ENCODE peak calls at places on chromosomes 2 and 18, in four cellular contexts. One of them, this sample, is unnamed.

GRCh38 chr18:47953471-47953931 is 23.0 kb upstream of the SMAD2 start:
- DNase-seq in LoVo: no peak
- DNase-seq in stimulated activated CD4-positive, alpha-beta T cell treated with anti-CD3 and anti-CD28 coated beads, TNF-alpha, amount 100 ng/mL, for 24 hours: no peak
- DNase-seq in thoracic aorta: no peak
- DNase-seq in this sample: peak

GRCh38 chr2:170218931-170219330 is 41.0 kb downstream of the MYO3B start:
- DNase-seq in LoVo: no peak
- DNase-seq in stimulated activated CD4-positive, alpha-beta T cell treated with anti-CD3 and anti-CD28 coated beads, TNF-alpha, amount 100 ng/mL, for 24 hours: no peak
- DNase-seq in thoracic aorta: no peak
- DNase-seq in this sample: no peak

GRCh38 chr2:9793918-9794717 is 49.2 kb upstream of the TAF1B start:
- DNase-seq in LoVo: no peak
- DNase-seq in stimulated activated CD4-positive, alpha-beta T cell treated with anti-CD3 and anti-CD28 coated beads, TNF-alpha, amount 100 ng/mL, for 24 hours: no peak
- DNase-seq in thoracic aorta: no peak
- DNase-seq in this sample: no peak

GRCh38 chr2:179917272-179917671 is 55.9 kb upstream of the ZNF385B start:
- DNase-seq in LoVo: peak
- DNase-seq in stimulated activated CD4-positive, alpha-beta T cell treated with anti-CD3 and anti-CD28 coated beads, TNF-alpha, amount 100 ng/mL, for 24 hours: no peak
- DNase-seq in thoracic aorta: no peak
- DNase-seq in this sample: no peak

GRCh38 chr2:11729362-11730212 is 16.8 kb upstream of the LPIN1 start:
- DNase-seq in LoVo: no peak
- DNase-seq in stimulated activated CD4-positive, alpha-beta T cell treated with anti-CD3 and anti-CD28 coated beads, TNF-alpha, amount 100 ng/mL, for 24 hours: no peak
- DNase-seq in thoracic aorta: no peak
- DNase-seq in this sample: no peak

GRCh38 chr2:177758591-177759371 is 313.8 kb downstream of the PDE11A start:
- DNase-seq in LoVo: no peak
- DNase-seq in stimulated activated CD4-positive, alpha-beta T cell treated with anti-CD3 and anti-CD28 coated beads, TNF-alpha, amount 100 ng/mL, for 24 hours: no peak
- DNase-seq in thoracic aorta: no peak
- DNase-seq in this sample: no peak

GRCh38 chr2:48434101-48434500 is 95.9 kb upstream of the STON1 start:
- DNase-seq in LoVo: no peak
- DNase-seq in stimulated activated CD4-positive, alpha-beta T cell treated with anti-CD3 and anti-CD28 coated beads, TNF-alpha, amount 100 ng/mL, for 24 hours: no peak
- DNase-seq in thoracic aorta: no peak
- DNase-seq in this sample: no peak

GRCh38 chr2:188975497-188976102 is 1.4 kb downstream of the COL3A1 start:
- DNase-seq in LoVo: no peak
- DNase-seq in stimulated activated CD4-positive, alpha-beta T cell treated with anti-CD3 and anti-CD28 coated beads, TNF-alpha, amount 100 ng/mL, for 24 hours: no peak
- DNase-seq in thoracic aorta: peak
- DNase-seq in this sample: peak

GRCh38 chr2:75224636-75225094 is 25.3 kb upstream of the TACR1 start:
- DNase-seq in LoVo: no peak
- DNase-seq in stimulated activated CD4-positive, alpha-beta T cell treated with anti-CD3 and anti-CD28 coated beads, TNF-alpha, amount 100 ng/mL, for 24 hours: no peak
- DNase-seq in thoracic aorta: no peak
- DNase-seq in this sample: no peak

GRCh38 chr2:78417355-78417754 is 608.1 kb upstream of the REG3G start:
- DNase-seq in LoVo: no peak
- DNase-seq in stimulated activated CD4-positive, alpha-beta T cell treated with anti-CD3 and anti-CD28 coated beads, TNF-alpha, amount 100 ng/mL, for 24 hours: no peak
- DNase-seq in thoracic aorta: no peak
- DNase-seq in this sample: no peak

GRCh38 chr2:168848220-168848619 is 42.0 kb downstream of the SPC25 start:
- DNase-seq in LoVo: no peak
- DNase-seq in stimulated activated CD4-positive, alpha-beta T cell treated with anti-CD3 and anti-CD28 coated beads, TNF-alpha, amount 100 ng/mL, for 24 hours: no peak
- DNase-seq in thoracic aorta: no peak
- DNase-seq in this sample: peak

GRCh38 chr2:85605406-85606115 is 3.1 kb upstream of the TMEM150A start:
- DNase-seq in LoVo: no peak
- DNase-seq in stimulated activated CD4-positive, alpha-beta T cell treated with anti-CD3 and anti-CD28 coated beads, TNF-alpha, amount 100 ng/mL, for 24 hours: no peak
- DNase-seq in thoracic aorta: no peak
- DNase-seq in this sample: no peak

GRCh38 chr2:29463181-29463900 is 348.1 kb downstream of the CLIP4 start:
- DNase-seq in LoVo: no peak
- DNase-seq in stimulated activated CD4-positive, alpha-beta T cell treated with anti-CD3 and anti-CD28 coated beads, TNF-alpha, amount 100 ng/mL, for 24 hours: no peak
- DNase-seq in thoracic aorta: no peak
- DNase-seq in this sample: no peak

GRCh38 chr2:71306762-71307161 is 24.8 kb upstream of the ZNF638 start:
- DNase-seq in LoVo: no peak
- DNase-seq in stimulated activated CD4-positive, alpha-beta T cell treated with anti-CD3 and anti-CD28 coated beads, TNF-alpha, amount 100 ng/mL, for 24 hours: no peak
- DNase-seq in thoracic aorta: no peak
- DNase-seq in this sample: no peak

GRCh38 chr18:57231846-57232245 is 85.0 kb downstream of the BOD1L2 start:
- DNase-seq in LoVo: no peak
- DNase-seq in stimulated activated CD4-positive, alpha-beta T cell treated with anti-CD3 and anti-CD28 coated beads, TNF-alpha, amount 100 ng/mL, for 24 hours: no peak
- DNase-seq in thoracic aorta: no peak
- DNase-seq in this sample: no peak

GRCh38 chr2:130776550-130776949 is 21.2 kb downstream of the AMER3 start:
- DNase-seq in LoVo: no peak
- DNase-seq in stimulated activated CD4-positive, alpha-beta T cell treated with anti-CD3 and anti-CD28 coated beads, TNF-alpha, amount 100 ng/mL, for 24 hours: no peak
- DNase-seq in thoracic aorta: no peak
- DNase-seq in this sample: no peak

GRCh38 chr2:238064376-238064775 is 3.6 kb downstream of the SCLY start:
- DNase-seq in LoVo: no peak
- DNase-seq in stimulated activated CD4-positive, alpha-beta T cell treated with anti-CD3 and anti-CD28 coated beads, TNF-alpha, amount 100 ng/mL, for 24 hours: no peak
- DNase-seq in thoracic aorta: no peak
- DNase-seq in this sample: no peak